ENCODE peak calls at places on chromosome 3, in five cellular contexts. S is CD4-positive, CD25-positive, alpha-beta regulatory T cell; F is GM12864; V is HL-60; N is kidney epithelial cell. Y is an unnamed sample.

GRCh38 chr3:156812521-156813335 is 13.4 kb upstream of the LEKR1 start:
- DNase-seq in S (no peak), F (no peak), V (peak; percentile 52), N (no peak), Y (no peak)

GRCh38 chr3:49664300-49664699 is 9.9 kb upstream of the APEH start:
- DNase-seq in S (no peak), F (no peak), V (no peak), N (no peak), Y (no peak)

GRCh38 chr3:18386274-18386673 is 38.9 kb downstream of the SATB1 start:
- DNase-seq in S (no peak), F (no peak), V (no peak), N (no peak), Y (no peak)

GRCh38 chr3:46484911-46485696 is 12.7 kb upstream of the RTP3 start:
- DNase-seq in S (no peak), F (no peak), V (no peak), N (no peak), Y (no peak)

GRCh38 chr3:101850327-101851048 is 1.2 kb downstream of the NFKBIZ start:
- DNase-seq in S (peak; percentile 51), F (no peak), V (no peak), N (no peak), Y (peak; percentile 53)

GRCh38 chr3:143002727-143003126 is 1.4 kb downstream of the U2SURP start:
- DNase-seq in S (no peak), F (no peak), V (no peak), N (no peak), Y (no peak)

GRCh38 chr3:119639494-119640350 is 20.7 kb downstream of the POPDC2 start:
- DNase-seq in S (no peak), F (no peak), V (no peak), N (no peak), Y (no peak)

GRCh38 chr3:56681963-56682457 is 1.1 kb downstream of the TASOR start:
- DNase-seq in S (no peak), F (no peak), V (no peak), N (no peak), Y (no peak)

GRCh38 chr3:53724566-53724965 is 121.7 kb downstream of the CHDH start:
- DNase-seq in S (no peak), F (no peak), V (no peak), N (no peak), Y (no peak)

GRCh38 chr3:194690501-194691372 is 5.1 kb downstream of the FAM43A start:
- DNase-seq in S (no peak), F (no peak), V (no peak), N (no peak), Y (no peak)

DNA sequence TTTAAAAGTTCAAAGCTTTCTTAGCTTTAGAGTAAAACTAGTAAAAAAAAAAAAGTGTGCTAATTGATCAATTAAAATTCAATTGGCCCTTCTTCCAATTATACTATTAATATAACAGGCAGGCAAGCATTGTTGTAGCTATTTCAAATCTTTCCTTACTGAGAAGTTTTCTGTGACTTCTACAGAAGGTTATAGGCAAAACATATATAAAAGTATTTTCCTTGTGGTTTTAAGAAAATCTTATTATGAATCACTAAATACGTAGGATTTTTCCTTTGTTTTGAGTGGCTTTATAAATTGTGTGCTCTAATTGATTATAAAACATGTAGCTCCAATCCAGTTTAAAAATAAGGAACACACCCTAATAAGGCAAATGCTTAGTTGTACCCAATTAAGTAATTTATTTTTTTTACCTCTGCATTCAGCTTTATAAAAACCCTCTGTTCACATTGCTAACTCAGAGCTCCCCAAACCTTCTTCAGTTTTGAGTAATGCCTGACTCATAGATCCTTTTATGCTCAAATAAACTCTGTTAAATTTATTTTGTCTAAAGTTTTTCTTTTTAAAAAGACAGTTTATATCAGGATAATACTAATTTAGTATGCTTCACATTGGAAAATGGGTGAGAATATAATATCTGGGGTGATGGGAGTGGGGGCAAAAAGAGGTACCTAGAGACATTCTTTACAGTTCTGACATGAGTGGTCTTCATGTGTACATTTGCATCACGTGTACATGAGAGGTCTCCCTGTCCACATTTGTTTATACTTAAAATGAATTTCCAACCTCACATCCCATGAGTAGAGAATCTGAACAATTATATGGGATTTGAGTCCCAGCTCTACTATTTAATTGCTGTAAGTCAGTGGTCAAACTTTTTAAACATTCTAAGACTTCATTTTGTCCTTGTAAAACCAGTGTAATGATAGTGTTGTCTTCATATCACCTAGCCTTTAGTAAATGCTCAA is 408.1 kb downstream of the NAALADL2 start:
- DNase-seq in S (no peak), F (no peak), V (no peak), N (no peak), Y (no peak)
- H3K4me3 ChIP-seq in S (no peak overlapping the region), F (no peak overlapping the region), V (no peak overlapping the region), N (no peak overlapping the region), Y (no peak overlapping the region)

DNA sequence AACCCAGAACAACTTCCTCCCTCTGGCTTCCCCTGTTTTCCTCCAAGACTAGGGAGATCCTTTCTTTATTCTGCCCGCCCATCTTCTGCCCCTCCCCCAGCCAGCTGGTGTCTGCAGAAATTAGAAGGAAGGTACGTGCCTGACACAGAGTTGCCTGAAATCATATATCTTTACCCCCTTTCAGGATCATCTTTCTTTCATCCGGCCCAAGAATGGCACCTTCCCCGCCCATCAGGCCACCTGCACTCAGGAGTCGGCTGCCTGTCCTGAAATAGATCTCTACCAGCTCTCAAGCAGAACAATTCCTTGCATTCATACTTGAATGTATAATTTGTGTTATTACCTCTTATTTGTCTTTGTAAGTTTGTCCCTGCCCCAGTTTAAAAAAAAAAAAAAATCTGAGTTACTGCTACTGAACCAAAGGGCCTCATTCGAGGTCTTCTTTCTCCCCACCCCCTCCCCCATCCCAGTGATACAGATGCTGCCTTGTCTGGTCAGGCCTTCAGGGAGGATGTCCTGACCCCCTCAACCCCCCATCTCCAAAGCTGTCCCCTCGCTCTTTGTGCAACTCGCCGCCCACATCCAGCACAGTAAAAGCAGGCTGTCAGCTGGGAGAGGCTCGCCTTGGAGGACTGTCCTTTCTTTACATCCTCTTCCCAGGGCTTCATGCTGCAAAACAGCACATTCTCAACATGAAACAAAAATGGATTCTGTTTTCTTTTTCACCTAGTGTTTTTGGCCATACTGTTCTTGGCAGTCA is 133.5 kb downstream of the VGLL4 start:
- DNase-seq in S (no peak), F (no peak), V (no peak), N (no peak), Y (no peak)
- H3K4me3 ChIP-seq in S (no peak overlapping the region), F (no peak overlapping the region), V (no peak overlapping the region), N (no peak overlapping the region), Y (no peak overlapping the region)

GRCh38 chr3:148615385-148615784 is 82.3 kb upstream of the AGTR1 start:
- DNase-seq in S (no peak), F (no peak), V (no peak), N (no peak), Y (no peak)

GRCh38 chr3:148612278-148612677 is 85.4 kb upstream of the AGTR1 start:
- DNase-seq in S (no peak), F (no peak), V (no peak), N (no peak), Y (no peak)

GRCh38 chr3:148614463-148614862 is 83.2 kb upstream of the AGTR1 start:
- DNase-seq in S (no peak), F (no peak), V (no peak), N (no peak), Y (no peak)
- H3K4me3 ChIP-seq in S (no peak overlapping the region), F (no peak overlapping the region), V (no peak overlapping the region), N (no peak overlapping the region), Y (no peak overlapping the region)

GRCh38 chr3:123038751-123039150 is 11.2 kb upstream of the SEMA5B start:
- DNase-seq in S (no peak), F (no peak), V (no peak), N (no peak), Y (no peak)
- H3K4me3 ChIP-seq in S (no peak overlapping the region), F (no peak overlapping the region), V (no peak overlapping the region), N (no peak overlapping the region), Y (no peak overlapping the region)

GRCh38 chr3:182683335-182684257 is 109.7 kb upstream of the ATP11B start:
- DNase-seq in S (peak; percentile 13), F (peak; percentile 43), V (peak; percentile 27), N (peak; percentile 34), Y (peak; percentile 35)
- H3K4me3 ChIP-seq in S (peak overlapping the region; percentile 47), F (peak overlapping the region; percentile 71), V (no peak overlapping the region), N (no peak overlapping the region), Y (peak overlapping the region; percentile 48)

Y was measured in effector memory CD4-positive, alpha-beta T cell.